ENCODE peak calls at places on chromosome 20, in eight cellular contexts. Z is left ventricle myocardium inferior, K is gastrocnemius medialis, F is prostate gland, Q is GM12865, T is ovary, A is left lung, Y is endodermal cell. C is an unnamed sample.

GRCh38 chr20:12276011-12276673 is 358.4 kb downstream of the BTBD3 start:
- DNase-seq in Y (no peak), A (no peak), T (no peak), F (no peak), Z (no peak), Q (no peak), K (no peak), C (no peak)

GRCh38 chr20:15637971-15638754 is 935.1 kb downstream of the KIF16B start:
- DNase-seq in A (no peak), Q (no peak), K (no peak), Z (no peak), F (peak; percentile 39), Y (no peak), T (no peak), C (no peak)

GRCh38 chr20:17795449-17796095 is 95.8 kb downstream of the BANF2 start:
- DNase-seq in Y (no peak), F (no peak), Z (no peak), K (no peak), Q (no peak), A (no peak), T (no peak), C (no peak)

GRCh38 chr20:32773214-32773613 is 11.0 kb downstream of the DNMT3B start:
- DNase-seq in Q (no peak), K (no peak), F (no peak), T (no peak), Y (no peak), Z (no peak), A (no peak), C (no peak)

GRCh38 chr20:63124782-63125580 is 91.0 kb downstream of the YTHDF1 start:
- DNase-seq in A (no peak), Y (peak; percentile 15), F (no peak), K (no peak), Q (no peak), Z (peak; percentile 2), T (no peak), C (no peak)

GRCh38 chr20:9617940-9618339 is 103.5 kb downstream of the LAMP5 start:
- DNase-seq in Q (peak; percentile 35), T (no peak), Y (peak; percentile 67), Z (no peak), F (peak; percentile 17), K (no peak), A (no peak), C (no peak)

GRCh38 chr20:33927703-33928102 is 66.0 kb upstream of the RALY start:
- DNase-seq in A (no peak), K (no peak), Y (no peak), Q (no peak), T (no peak), F (no peak), Z (no peak), C (no peak)

GRCh38 chr20:7152071-7152470 is 384.6 kb downstream of the BMP2 start:
- DNase-seq in Z (no peak), Y (no peak), F (no peak), A (no peak), K (no peak), T (no peak), Q (no peak), C (no peak)

GRCh38 chr20:63381781-63382431 is 20.8 kb upstream of the CHRNA4 start:
- DNase-seq in K (no peak), A (peak; percentile 81), F (no peak), T (no peak), Y (peak; percentile 88), Z (no peak), Q (no peak), C (no peak)

GRCh38 chr20:61482425-61482887 is 230.4 kb downstream of the CDH4 start:
- DNase-seq in A (no peak), F (no peak), Y (peak; percentile 38), Q (no peak), K (no peak), T (no peak), Z (no peak), C (no peak)

GRCh38 chr20:32007787-32008616 is 2.2 kb upstream of the CCM2L start:
- DNase-seq in Z (peak; percentile 58), Q (no peak), A (no peak), K (no peak), Y (peak; percentile 84), T (no peak), F (no peak), C (no peak)

GRCh38 chr20:11907621-11908020 is 10.1 kb upstream of the BTBD3 start:
- DNase-seq in Y (no peak), T (no peak), Q (no peak), K (no peak), A (no peak), F (no peak), Z (no peak), C (no peak)

GRCh38 chr20:62452475-62453095 is 23.2 kb downstream of the GATA5 start:
- DNase-seq in T (no peak), A (no peak), F (no peak), Z (no peak), Y (no peak), K (no peak), Q (no peak), C (no peak)

GRCh38 chr20:38115205-38115604 is 49.9 kb downstream of the TGM2 start:
- DNase-seq in Z (no peak), A (no peak), Y (peak; percentile 13), F (no peak), Q (no peak), K (no peak), T (no peak), C (no peak)

GRCh38 chr20:59435496-59435895 is 135.1 kb downstream of the EDN3 start:
- DNase-seq in Q (no peak), F (no peak), Y (no peak), K (no peak), Z (no peak), T (no peak), A (no peak), C (no peak)

GRCh38 chr20:49775229-49775693 is 37.4 kb upstream of the SLC9A8 start:
- DNase-seq in Q (no peak), Y (peak; percentile 83), K (peak; percentile 84), Z (no peak), F (no peak), T (peak; percentile 92), A (no peak), C (no peak)

GRCh38 chr20:3753098-3753497 is 14.5 kb downstream of the ADISSP start:
- DNase-seq in A (no peak), Y (peak; percentile 92), T (peak; percentile 53), K (no peak), Z (no peak), F (peak; percentile 32), Q (peak; percentile 73), C (peak; percentile 51)

GRCh38 chr20:49989234-49990065 is 6.7 kb downstream of the SNAI1 start:
- DNase-seq in A (peak; percentile 68), K (no peak), T (peak; percentile 65), Y (peak; percentile 77), Z (peak; percentile 59), Q (no peak), F (no peak), C (no peak)

GRCh38 chr20:48843125-48843806 is 15.5 kb upstream of the PREX1 start:
- DNase-seq in K (no peak), T (no peak), F (no peak), Q (no peak), Y (no peak), A (no peak), Z (no peak), C (no peak)

DNA sequence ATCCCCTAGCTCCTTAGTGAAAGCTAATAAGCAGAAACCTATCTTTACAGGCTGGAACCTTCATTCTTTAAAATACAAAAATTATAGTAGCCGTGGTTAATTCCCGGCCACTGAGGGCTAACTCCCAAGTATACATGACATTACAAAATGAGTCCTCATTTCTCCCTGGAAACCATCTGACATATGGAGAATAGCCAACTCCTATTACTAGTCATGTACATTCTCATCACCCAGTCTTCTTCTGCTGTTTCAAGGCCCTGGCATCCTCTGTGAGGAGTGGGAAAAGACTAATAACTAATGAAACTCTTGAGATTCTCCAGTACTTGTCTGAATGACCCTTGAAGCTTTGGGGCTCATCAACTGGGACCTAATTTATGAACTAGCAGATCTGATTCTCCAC is 30.2 kb downstream of the CSNK2A1 start:
- DNase-seq in K (no peak), Y (no peak), F (no peak), T (no peak), Z (no peak), A (no peak), Q (no peak), C (no peak)
- H3K4me3 ChIP-seq in K (no peak overlapping the region), Y (no peak overlapping the region), F (no peak overlapping the region), T (no peak overlapping the region), Z (no peak overlapping the region), A (no peak overlapping the region), Q (no peak overlapping the region), C (no peak overlapping the region)

GRCh38 chr20:36745234-36745926 is 510 bp downstream of the NDRG3 start:
- DNase-seq in A (no peak), F (peak; percentile 9), Z (peak; percentile 37), Q (no peak), Y (no peak), K (no peak), T (no peak), C (no peak)
- TF ChIP-seq CTCF in A (no peak), F (no peak), Z (no peak), Q (no peak), Y (no peak), K (no peak), T (no peak), C (no peak)

GRCh38 chr20:46122071-46122470 is 4.0 kb downstream of the CD40 start:
- DNase-seq in Y (no peak), Q (no peak), F (no peak), K (no peak), A (no peak), Z (no peak), T (no peak), C (no peak)

GRCh38 chr20:46120136-46120535 is 2.0 kb downstream of the CD40 start:
- DNase-seq in F (no peak), Y (no peak), T (no peak), Q (no peak), A (no peak), K (no peak), Z (no peak), C (no peak)

GRCh38 chr20:46122516-46123481 is 4.7 kb downstream of the CD40 start:
- DNase-seq in T (no peak), K (no peak), F (no peak), Y (peak; percentile 13), A (no peak), Z (no peak), Q (no peak), C (peak; percentile 25)

GRCh38 chr20:46119547-46119946 is 1.4 kb downstream of the CD40 start:
- DNase-seq in Y (no peak), T (no peak), Z (no peak), K (no peak), Q (no peak), A (no peak), F (no peak), C (no peak)

DNA sequence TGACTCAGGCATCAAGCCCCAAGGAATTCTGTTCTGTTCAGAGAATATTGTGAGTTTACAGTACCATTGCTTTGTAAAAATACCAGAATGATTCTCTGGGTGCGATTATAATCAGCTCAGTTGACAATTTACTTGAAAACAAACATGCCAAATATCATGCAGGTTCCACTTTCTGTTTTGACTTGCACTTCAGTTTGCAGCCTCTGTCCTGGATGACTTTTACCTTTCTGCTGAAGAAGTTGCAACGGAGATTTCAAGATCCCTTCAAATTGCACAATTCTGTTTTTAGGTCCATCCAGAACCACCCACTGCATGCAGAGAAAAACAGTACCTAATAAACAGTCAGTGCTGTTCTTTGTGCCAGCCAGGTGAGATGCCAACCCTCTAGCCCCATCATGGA is 3.4 kb downstream of the CD40 start:
- DNase-seq in K (no peak), Q (no peak), T (no peak), Z (no peak), A (no peak), Y (no peak), F (no peak), C (no peak)
- H3K4me3 ChIP-seq in K (no peak overlapping the region), Q (peak overlapping the region; percentile 87), T (no peak overlapping the region), Z (no peak overlapping the region), A (no peak overlapping the region), Y (no peak overlapping the region), F (no peak overlapping the region), C (no peak overlapping the region)

GRCh38 chr20:57619053-57619831 is 984 bp downstream of the ZBP1 start:
- DNase-seq in A (peak; percentile 94), Q (peak; percentile 93), Y (no peak), F (no peak), Z (peak; percentile 63), K (peak; percentile 24), T (no peak), C (no peak)
- TF ChIP-seq CTCF in A (no peak), Q (no peak), Y (no peak), F (no peak), Z (no peak), K (no peak), T (no peak), C (no peak)